ENCODE peak calls at places on chromosomes 6 and 20, in six cellular contexts. P is stimulated activated CD4-positive, alpha-beta T cell treated with anti-CD3 and anti-CD28 coated beads, Interleukin-4, amount 100 ng/mL, for 48 hours; V is BJ; B is A549; R is ACHN; Z is Daoy. G is an unnamed sample.

GRCh38 chr6:114342086-114342825 is 567 bp downstream of the HS3ST5 start:
- DNase-seq in P (no peak), V (no peak), B (no peak), R (peak), Z (peak), G (no peak)

GRCh38 chr20:2151805-2152727 is 50.4 kb downstream of the STK35 start:
- DNase-seq in P (no peak), V (peak), B (no peak), R (peak), Z (peak), G (peak)

GRCh38 chr6:34510299-34510698 is 44.4 kb downstream of the PACSIN1 start:
- DNase-seq in P (no peak), V (no peak), B (no peak), R (no peak), Z (no peak), G (no peak)

GRCh38 chr6:25369450-25370086 is 90.4 kb downstream of the CARMIL1 start:
- DNase-seq in P (peak), V (no peak), B (no peak), R (no peak), Z (peak), G (peak)

GRCh38 chr20:60054716-60055371 is 96.6 kb downstream of the CDH26 start:
- DNase-seq in P (no peak), V (no peak), B (no peak), R (no peak), Z (no peak), G (no peak)

GRCh38 chr6:14371530-14371929 is 254.0 kb downstream of the CD83 start:
- DNase-seq in P (no peak), V (no peak), B (no peak), R (no peak), Z (no peak), G (no peak)

GRCh38 chr20:63900373-63900772 is 5.4 kb downstream of the DNAJC5 start:
- DNase-seq in P (no peak), V (no peak), B (no peak), R (no peak), Z (no peak), G (no peak)

GRCh38 chr20:63894358-63895201 is at the start of gene DNAJC5:
- DNase-seq in P (peak), V (peak), B (peak), R (peak), Z (peak), G (peak)

GRCh38 chr20:10986586-10986985 is 312.8 kb upstream of the JAG1 start:
- DNase-seq in P (no peak), V (no peak), B (no peak), R (no peak), Z (no peak), G (no peak)

GRCh38 chr20:48635791-48636267 is 192.0 kb downstream of the PREX1 start:
- DNase-seq in P (peak), V (no peak), B (peak), R (peak), Z (peak), G (peak)

GRCh38 chr6:4970739-4971395 is 33.0 kb downstream of the RPP40 start:
- DNase-seq in P (no peak), V (no peak), B (no peak), R (no peak), Z (no peak), G (no peak)

GRCh38 chr6:106555767-106556166 is 73.5 kb downstream of the RTN4IP1 start:
- DNase-seq in P (no peak), V (no peak), B (no peak), R (no peak), Z (no peak), G (no peak)

GRCh38 chr6:43657221-43657802 is 12.5 kb downstream of the RSPH9 start:
- DNase-seq in P (no peak), V (no peak), B (no peak), R (no peak), Z (no peak), G (no peak)

GRCh38 chr20:46215913-46216707 is 92.2 kb downstream of the CDH22 start:
- DNase-seq in P (no peak), V (no peak), B (peak), R (peak), Z (peak), G (peak)

GRCh38 chr20:32203556-32204484 is 3.7 kb downstream of the PLAGL2 start:
- DNase-seq in P (peak), V (no peak), B (no peak), R (no peak), Z (no peak), G (no peak)